ENCODE peak calls at places on chromosomes 1 and 21, in four cellular contexts. One of them, this sample, is unnamed.

GRCh38 chr1:23062271-23062670 is 43.0 kb downstream of the KDM1A start:
- DNase-seq in K562: no peak
- DNase-seq in HepG2: no peak
- DNase-seq in A549: no peak
- DNase-seq in this sample: no peak

GRCh38 chr1:33327587-33328325 is 6.9 kb upstream of the A3GALT2 start:
- DNase-seq in K562: no peak
- DNase-seq in HepG2: no peak
- DNase-seq in A549: no peak
- DNase-seq in this sample: no peak

GRCh38 chr1:226100436-226101347 is 38.2 kb downstream of the H3-3A start:
- DNase-seq in K562: no peak
- DNase-seq in HepG2: no peak
- DNase-seq in A549: peak
- DNase-seq in this sample: no peak

GRCh38 chr1:66944330-66945274 is 19.8 kb downstream of the MIER1 start:
- DNase-seq in HepG2: peak
- DNase-seq in A549: peak
- DNase-seq in K562: no peak
- DNase-seq in this sample: no peak

GRCh38 chr21:34640858-34641257 is 25.9 kb upstream of the RCAN1 start:
- DNase-seq in A549: peak
- DNase-seq in K562: no peak
- DNase-seq in HepG2: no peak
- DNase-seq in this sample: no peak

GRCh38 chr1:220880726-220881506 is 1.7 kb downstream of the HLX start:
- DNase-seq in HepG2: no peak
- DNase-seq in A549: no peak
- DNase-seq in K562: peak
- DNase-seq in this sample: no peak

GRCh38 chr1:234324668-234325225 is 48.5 kb upstream of the COA6 start:
- DNase-seq in K562: no peak
- DNase-seq in A549: no peak
- DNase-seq in HepG2: no peak
- DNase-seq in this sample: no peak

GRCh38 chr1:209924386-209924785 is 13.6 kb upstream of the SYT14 start:
- DNase-seq in HepG2: no peak
- DNase-seq in K562: no peak
- DNase-seq in A549: no peak
- DNase-seq in this sample: no peak

GRCh38 chr1:229310833-229311232 is 32.0 kb downstream of the CCSAP start:
- DNase-seq in K562: no peak
- DNase-seq in A549: no peak
- DNase-seq in HepG2: no peak
- DNase-seq in this sample: no peak

GRCh38 chr1:220767312-220768126 is 19.2 kb upstream of the MTARC1 start:
- DNase-seq in K562: no peak
- DNase-seq in A549: no peak
- DNase-seq in HepG2: peak
- DNase-seq in this sample: no peak

GRCh38 chr1:9630331-9631081 is 21.0 kb upstream of the PIK3CD start:
- DNase-seq in HepG2: no peak
- DNase-seq in K562: no peak
- DNase-seq in A549: no peak
- DNase-seq in this sample: no peak

DNA sequence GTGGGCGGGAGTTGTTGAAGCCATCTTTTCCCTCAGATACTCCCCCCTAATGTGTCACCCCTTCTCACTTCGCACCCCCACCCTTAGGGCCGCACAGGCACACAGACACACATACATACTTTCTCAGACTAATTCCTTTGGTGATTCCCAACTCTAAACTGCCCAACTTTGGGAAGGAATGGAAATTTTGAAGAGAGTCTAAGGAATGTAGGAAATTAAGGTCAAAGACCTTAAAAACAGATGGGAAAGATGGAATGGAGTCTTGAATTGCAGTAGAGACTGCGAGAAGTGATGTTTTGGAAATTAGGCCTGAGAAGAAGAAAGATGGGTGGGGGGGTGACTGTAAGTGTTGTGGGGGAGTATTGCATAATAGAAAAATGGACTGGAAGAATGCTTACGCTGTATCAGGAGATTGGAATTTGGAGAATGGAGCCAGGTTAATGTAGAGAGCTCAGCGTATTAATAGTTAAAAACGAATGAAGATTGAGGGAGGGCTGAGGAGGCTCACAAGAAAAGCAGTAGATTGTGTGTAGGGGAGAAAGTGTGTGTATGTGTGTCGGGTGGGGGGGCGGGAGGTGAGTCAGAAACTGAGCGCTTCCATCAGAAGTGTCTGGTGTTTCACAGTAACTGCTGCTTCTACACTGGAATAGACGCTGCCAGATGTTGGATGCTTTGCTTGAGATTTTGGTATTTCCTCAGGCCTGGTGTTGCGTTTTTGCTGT is 1.7 kb downstream of the PIP5K1A start:
- DNase-seq in A549: peak
- DNase-seq in K562: peak
- DNase-seq in HepG2: peak
- DNase-seq in this sample: no peak
- TF ChIP-seq CHD4 in A549: no peak
- TF ChIP-seq CHD4 in K562: no peak
- TF ChIP-seq CHD4 in HepG2: no peak
- TF ChIP-seq CHD4 in this sample: no peak

DNA sequence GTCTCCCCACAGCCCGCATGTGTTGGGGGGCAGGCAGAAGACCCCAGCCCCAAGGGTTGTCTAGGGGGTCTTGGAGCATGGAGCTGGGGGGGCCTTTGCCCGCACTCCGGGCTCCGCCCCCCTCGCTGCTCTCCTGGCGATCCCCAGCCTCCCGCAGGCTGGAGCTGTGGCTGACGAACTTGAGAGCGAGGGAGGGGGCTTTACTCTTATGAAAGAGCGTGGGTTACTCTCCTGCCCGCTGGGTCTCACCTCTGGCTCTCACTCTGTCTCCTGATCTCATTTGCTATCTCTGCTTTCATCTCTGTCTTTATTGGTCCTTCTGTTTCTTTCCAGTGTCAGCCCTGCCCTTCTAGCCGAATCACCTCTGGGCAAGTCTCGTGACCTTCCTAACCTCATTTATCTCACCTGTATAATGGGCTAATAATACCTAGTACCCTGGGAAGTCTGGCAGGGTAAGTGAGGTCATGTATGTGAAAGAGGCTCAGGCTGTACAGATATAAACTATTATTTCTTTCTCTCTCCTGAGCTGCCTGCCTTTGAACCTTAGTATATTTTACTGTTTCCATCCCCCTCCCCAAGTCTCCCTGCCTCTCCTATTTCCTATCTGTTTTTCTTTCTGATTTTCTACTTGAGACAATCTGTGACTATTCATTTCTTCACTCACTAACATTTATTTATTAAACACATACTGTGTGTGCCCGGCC is 721 bp downstream of the EFNA4 start:
- DNase-seq in HepG2: peak
- DNase-seq in A549: peak
- DNase-seq in K562: peak
- DNase-seq in this sample: no peak
- TF ChIP-seq CHD4 in HepG2: peak
- TF ChIP-seq CHD4 in A549: no peak
- TF ChIP-seq CHD4 in K562: peak
- TF ChIP-seq CHD4 in this sample: no peak

DNA sequence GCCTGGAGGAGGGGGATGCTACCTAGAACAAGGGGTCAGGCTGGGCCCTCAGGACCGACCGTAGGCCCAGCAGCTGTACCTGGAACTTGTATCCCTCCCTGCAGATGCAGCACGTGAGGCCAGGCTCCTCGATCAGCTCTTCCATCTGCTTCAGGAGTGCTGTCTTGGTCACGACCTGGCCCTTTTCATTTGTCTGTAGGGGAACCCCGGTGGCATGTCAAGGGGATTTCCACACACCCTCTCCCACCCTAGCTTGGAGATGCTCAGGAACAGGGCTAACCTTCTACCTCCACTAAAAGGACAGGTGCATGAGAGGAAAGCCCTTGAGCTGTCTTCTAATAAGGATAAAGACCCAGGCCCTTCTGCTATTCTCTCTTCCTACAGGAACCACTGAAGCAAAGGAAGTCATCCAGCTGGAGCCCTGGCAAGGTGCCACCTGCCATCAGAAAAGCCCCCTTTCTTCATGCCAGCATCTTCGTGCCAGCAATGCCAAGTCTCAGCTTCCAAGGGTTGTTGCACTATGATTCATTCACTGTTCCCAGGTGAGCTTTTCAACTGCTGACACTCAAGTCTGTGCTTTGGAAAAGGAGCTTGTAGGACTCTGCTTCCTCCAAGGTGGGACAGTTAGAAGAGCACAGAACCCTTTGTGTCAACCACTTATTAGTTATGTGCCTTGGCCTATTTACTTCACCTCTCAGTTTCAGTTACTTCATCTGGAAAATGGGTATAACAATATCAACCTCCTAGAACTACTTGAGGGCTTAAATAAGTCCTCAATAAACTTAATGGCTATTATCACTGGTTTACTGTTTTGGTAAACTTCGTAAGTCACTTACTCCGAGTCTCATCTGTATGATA is 122.1 kb downstream of the UBR4 start:
- DNase-seq in K562: no peak
- DNase-seq in HepG2: no peak
- DNase-seq in A549: no peak
- DNase-seq in this sample: peak
- TF ChIP-seq CHD4 in K562: no peak
- TF ChIP-seq CHD4 in HepG2: no peak
- TF ChIP-seq CHD4 in A549: no peak
- TF ChIP-seq CHD4 in this sample: no peak

GRCh38 chr1:2594001-2594640 is 7.5 kb downstream of the PRXL2B start:
- DNase-seq in HepG2: no peak
- DNase-seq in A549: no peak
- DNase-seq in K562: no peak
- DNase-seq in this sample: no peak
- TF ChIP-seq CHD4 in HepG2: no peak
- TF ChIP-seq CHD4 in A549: no peak
- TF ChIP-seq CHD4 in K562: no peak
- TF ChIP-seq CHD4 in this sample: no peak

GRCh38 chr1:45772971-45773370 is 22.5 kb upstream of the IPP start:
- DNase-seq in K562: no peak
- DNase-seq in A549: no peak
- DNase-seq in HepG2: no peak
- DNase-seq in this sample: peak
- TF ChIP-seq CHD4 in K562: no peak
- TF ChIP-seq CHD4 in A549: no peak
- TF ChIP-seq CHD4 in HepG2: no peak
- TF ChIP-seq CHD4 in this sample: no peak

DNA sequence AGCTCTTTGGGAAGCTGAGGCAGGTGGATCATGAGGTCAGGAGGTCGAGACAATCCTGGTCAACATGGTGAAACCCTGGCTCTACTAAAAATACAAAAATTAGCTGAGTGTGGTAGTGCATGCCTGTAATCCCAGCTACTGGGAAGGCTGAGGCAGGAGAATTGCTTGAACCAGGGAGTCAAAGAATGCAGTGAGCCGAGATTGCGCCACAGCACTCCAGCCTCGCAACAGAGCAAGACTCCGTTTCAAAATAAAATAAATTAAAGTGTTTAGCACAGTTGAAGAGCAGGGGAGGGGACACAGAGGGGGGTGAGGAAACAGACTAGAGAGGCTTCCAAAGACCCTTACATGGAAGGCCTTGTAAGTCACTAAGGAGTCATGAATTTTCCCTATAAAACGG is 131.2 kb upstream of the SPATA6 start:
- DNase-seq in K562: no peak
- DNase-seq in HepG2: no peak
- DNase-seq in A549: no peak
- DNase-seq in this sample: no peak
- TF ChIP-seq CHD4 in K562: no peak
- TF ChIP-seq CHD4 in HepG2: no peak
- TF ChIP-seq CHD4 in A549: no peak
- TF ChIP-seq CHD4 in this sample: no peak

GRCh38 chr1:211548321-211549091 is 30.5 kb downstream of the SLC30A1 start:
- DNase-seq in K562: peak
- DNase-seq in A549: no peak
- DNase-seq in HepG2: no peak
- DNase-seq in this sample: no peak
- TF ChIP-seq CHD4 in K562: no peak
- TF ChIP-seq CHD4 in A549: no peak
- TF ChIP-seq CHD4 in HepG2: no peak
- TF ChIP-seq CHD4 in this sample: no peak

GRCh38 chr1:204826970-204827369 is 43.7 kb upstream of the NFASC start:
- DNase-seq in HepG2: peak
- DNase-seq in A549: peak
- DNase-seq in K562: peak
- DNase-seq in this sample: no peak
- TF ChIP-seq CHD4 in HepG2: no peak
- TF ChIP-seq CHD4 in A549: no peak
- TF ChIP-seq CHD4 in K562: no peak
- TF ChIP-seq CHD4 in this sample: no peak

GRCh38 chr1:1345384-1345783 is 3.8 kb downstream of the DVL1 start:
- DNase-seq in HepG2: no peak
- DNase-seq in A549: no peak
- DNase-seq in K562: no peak
- DNase-seq in this sample: no peak

GRCh38 chr1:1342061-1342562 is 7.1 kb downstream of the DVL1 start:
- DNase-seq in HepG2: no peak
- DNase-seq in A549: no peak
- DNase-seq in K562: no peak
- DNase-seq in this sample: no peak

GRCh38 chr1:1342584-1343115 is 6.6 kb downstream of the DVL1 start:
- DNase-seq in HepG2: no peak
- DNase-seq in K562: no peak
- DNase-seq in A549: no peak
- DNase-seq in this sample: no peak

GRCh38 chr1:1344672-1345361 is 4.4 kb downstream of the DVL1 start:
- DNase-seq in A549: peak
- DNase-seq in HepG2: no peak
- DNase-seq in K562: peak
- DNase-seq in this sample: no peak

GRCh38 chr1:1343811-1344421 is 5.3 kb downstream of the DVL1 start:
- DNase-seq in HepG2: no peak
- DNase-seq in A549: no peak
- DNase-seq in K562: no peak
- DNase-seq in this sample: no peak
- TF ChIP-seq CHD4 in HepG2: no peak
- TF ChIP-seq CHD4 in A549: no peak
- TF ChIP-seq CHD4 in K562: no peak
- TF ChIP-seq CHD4 in this sample: no peak

GRCh38 chr1:208231929-208232360 is 12.2 kb downstream of the PLXNA2 start:
- DNase-seq in HepG2: no peak
- DNase-seq in A549: no peak
- DNase-seq in K562: no peak
- DNase-seq in this sample: no peak
- TF ChIP-seq CHD4 in HepG2: no peak
- TF ChIP-seq CHD4 in A549: no peak
- TF ChIP-seq CHD4 in K562: no peak
- TF ChIP-seq CHD4 in this sample: no peak